ENCODE peak calls at places on chromosomes 11 and 22, in eight cellular contexts. I, C, T, X, Y, S, D and V are unnamed samples.

GRCh38 chr11:111797145-111797581 is 31.0 kb upstream of the PPP2R1B start:
- DNase-seq in I (no peak), C (no peak), T (no peak), X (no peak), Y (no peak), S (peak), D (no peak), V (no peak)

GRCh38 chr22:38230108-38230825 is 28.5 kb downstream of the MAFF start:
- DNase-seq in I (no peak), C (no peak), T (no peak), X (no peak), Y (no peak), S (peak), D (peak), V (peak)

GRCh38 chr22:46992121-46992731 is 229.8 kb downstream of the TBC1D22A start:
- DNase-seq in I (no peak), C (no peak), T (no peak), X (no peak), Y (no peak), S (no peak), D (no peak), V (no peak)

GRCh38 chr22:21754523-21755128 is 19.0 kb upstream of the YPEL1 start:
- DNase-seq in I (no peak), C (no peak), T (no peak), X (no peak), Y (peak), S (no peak), D (no peak), V (no peak)

GRCh38 chr11:85827768-85828639 is 17.1 kb upstream of the SYTL2 start:
- DNase-seq in I (no peak), C (no peak), T (no peak), X (no peak), Y (no peak), S (peak), D (peak), V (no peak)

GRCh38 chr11:58596621-58597020 is 17.8 kb downstream of the ZFP91 start:
- DNase-seq in I (no peak), C (no peak), T (no peak), X (no peak), Y (no peak), S (no peak), D (no peak), V (no peak)

GRCh38 chr22:21898354-21898896 is 31.0 kb upstream of the MAPK1 start:
- DNase-seq in I (no peak), C (no peak), T (no peak), X (no peak), Y (no peak), S (no peak), D (no peak), V (no peak)

GRCh38 chr11:2096919-2097301 is 42.3 kb downstream of the IGF2 start:
- DNase-seq in I (no peak), C (peak), T (no peak), X (no peak), Y (no peak), S (no peak), D (no peak), V (peak)

GRCh38 chr11:114233755-114234154 is 62.4 kb upstream of the NNMT start:
- DNase-seq in I (no peak), C (no peak), T (peak), X (no peak), Y (no peak), S (peak), D (no peak), V (no peak)

GRCh38 chr11:849951-850776 is 7.5 kb downstream of the TSPAN4 start:
- DNase-seq in I (no peak), C (no peak), T (peak), X (no peak), Y (no peak), S (no peak), D (no peak), V (no peak)

GRCh38 chr11:103877221-103877620 is 159.2 kb upstream of the DDI1 start:
- DNase-seq in I (no peak), C (no peak), T (no peak), X (no peak), Y (no peak), S (peak), D (no peak), V (no peak)

GRCh38 chr11:104191124-104191523 is 27.2 kb upstream of the PDGFD start:
- DNase-seq in I (no peak), C (no peak), T (no peak), X (no peak), Y (no peak), S (peak), D (no peak), V (no peak)

GRCh38 chr11:96219981-96220623 is 122.9 kb downstream of the MAML2 start:
- DNase-seq in I (no peak), C (no peak), T (no peak), X (no peak), Y (no peak), S (peak), D (no peak), V (no peak)

GRCh38 chr11:1757861-1758610 is 5.7 kb downstream of the CTSD start:
- DNase-seq in I (no peak), C (peak), T (no peak), X (no peak), Y (peak), S (no peak), D (no peak), V (peak)

GRCh38 chr11:47387944-47388696 is 9.8 kb upstream of the SPI1 start:
- DNase-seq in I (no peak), C (peak), T (no peak), X (no peak), Y (no peak), S (no peak), D (no peak), V (peak)

GRCh38 chr22:31436132-31436531 is 36.7 kb downstream of the DRG1 start:
- DNase-seq in I (no peak), C (no peak), T (no peak), X (no peak), Y (no peak), S (no peak), D (no peak), V (no peak)

GRCh38 chr11:12008790-12009616 is 577 bp upstream of the DKK3 start:
- DNase-seq in I (no peak), C (no peak), T (peak), X (peak), Y (peak), S (peak), D (no peak), V (peak)

GRCh38 chr11:120219157-120219934 is 8.5 kb downstream of the OAF start:
- DNase-seq in I (no peak), C (peak), T (no peak), X (no peak), Y (peak), S (no peak), D (no peak), V (no peak)

GRCh38 chr11:34417203-34417602 is 21.5 kb upstream of the CAT start:
- DNase-seq in I (no peak), C (no peak), T (no peak), X (no peak), Y (no peak), S (no peak), D (no peak), V (no peak)